ENCODE peak calls at places on chromosomes 11 and 22, in ten cellular contexts. T, V, A, S, Y, Q, E, C, N and F are unnamed samples.

GRCh38 chr11:46253258-46254134 is 24.0 kb upstream of the CREB3L1 start:
- DNase-seq in T (no peak), Q (no peak), Y (no peak), C (no peak), N (no peak), E (no peak), A (no peak), V (no peak), S (no peak), F (no peak)

GRCh38 chr22:19816372-19817119 is 38.1 kb downstream of the GNB1L start:
- DNase-seq in Q (no peak), N (no peak), A (no peak), V (no peak), E (no peak), S (no peak), T (no peak), Y (no peak), C (no peak), F (no peak)

GRCh38 chr11:1521382-1522080 is 35.0 kb upstream of the MOB2 start:
- DNase-seq in S (no peak), E (no peak), C (no peak), Q (no peak), N (no peak), A (peak), V (no peak), T (no peak), Y (no peak), F (no peak)

GRCh38 chr22:49344196-49344595 is 483.5 kb downstream of the BRD1 start:
- DNase-seq in N (no peak), Y (no peak), S (no peak), V (no peak), A (no peak), C (no peak), E (no peak), T (peak), Q (no peak), F (no peak)

GRCh38 chr11:68828155-68828931 is 13.4 kb downstream of the CPT1A start:
- DNase-seq in C (no peak), Y (no peak), Q (no peak), N (no peak), V (no peak), A (peak), S (no peak), T (no peak), E (peak), F (no peak)

GRCh38 chr22:35074583-35074982 is 8.6 kb downstream of the ISX start:
- DNase-seq in E (no peak), N (no peak), S (no peak), C (no peak), A (no peak), V (no peak), Y (no peak), Q (no peak), T (no peak), F (no peak)

GRCh38 chr11:64874308-64874707 is 4.1 kb downstream of the EHD1 start:
- DNase-seq in Q (no peak), V (no peak), C (no peak), Y (no peak), A (peak), N (no peak), T (no peak), E (no peak), S (no peak), F (no peak)

GRCh38 chr11:61955416-61956135 is 5.4 kb downstream of the BEST1 start:
- DNase-seq in Y (no peak), A (peak), N (no peak), V (no peak), C (peak), Q (no peak), E (no peak), S (no peak), T (no peak), F (no peak)

GRCh38 chr11:15972838-15973237 is 383.5 kb downstream of the SOX6 start:
- DNase-seq in E (no peak), N (no peak), T (no peak), Y (no peak), V (no peak), S (no peak), A (no peak), Q (no peak), C (no peak), F (no peak)

GRCh38 chr22:37696657-37697539 is at the start of gene TRIOBP:
- DNase-seq in Q (peak), E (peak), V (peak), S (peak), C (peak), N (peak), Y (peak), T (peak), A (peak), F (peak)

GRCh38 chr22:36443198-36443770 is 38.2 kb downstream of the TXN2 start:
- DNase-seq in T (no peak), S (no peak), V (no peak), Q (no peak), N (no peak), Y (no peak), C (peak), A (no peak), E (no peak), F (peak)

GRCh38 chr22:36363378-36363931 is 24.3 kb downstream of the MYH9 start:
- DNase-seq in A (no peak), E (no peak), C (no peak), T (no peak), N (no peak), V (no peak), S (no peak), Y (no peak), Q (no peak), F (no peak)

GRCh38 chr11:118646393-118646792 is 33.1 kb downstream of the TREH start:
- DNase-seq in S (peak), C (no peak), N (no peak), V (no peak), A (peak), Q (no peak), T (no peak), Y (no peak), E (no peak), F (no peak)

GRCh38 chr11:79262221-79262620 is 178.6 kb downstream of the TENM4 start:
- DNase-seq in Y (no peak), E (no peak), A (no peak), N (no peak), C (peak), Q (no peak), V (no peak), S (no peak), T (no peak), F (peak)

GRCh38 chr22:40463017-40463631 is 92.7 kb downstream of the SGSM3 start:
- DNase-seq in T (no peak), V (no peak), Y (no peak), Q (no peak), E (no peak), S (no peak), A (peak), N (no peak), C (no peak), F (no peak)

GRCh38 chr11:119478711-119479285 is 55.8 kb upstream of the THY1 start:
- DNase-seq in T (no peak), E (no peak), Q (no peak), S (no peak), Y (no peak), A (no peak), C (no peak), V (no peak), N (no peak), F (no peak)

GRCh38 chr22:22097727-22098228 is 115.2 kb upstream of the TOP3B start:
- DNase-seq in Y (no peak), A (no peak), V (no peak), T (no peak), C (no peak), Q (no peak), S (no peak), N (no peak), E (no peak), F (no peak)

GRCh38 chr22:22103078-22103593 is 120.5 kb upstream of the TOP3B start:
- DNase-seq in V (no peak), Q (no peak), T (no peak), N (peak), E (no peak), C (no peak), S (no peak), A (no peak), Y (peak), F (no peak)

GRCh38 chr22:22098457-22099193 is 116.0 kb upstream of the TOP3B start:
- DNase-seq in E (no peak), S (no peak), T (no peak), A (no peak), N (no peak), Q (no peak), Y (no peak), C (no peak), V (no peak), F (no peak)

GRCh38 chr22:22099194-22099486 is 116.6 kb upstream of the TOP3B start:
- DNase-seq in S (no peak), N (no peak), E (no peak), Q (no peak), A (no peak), T (no peak), Y (no peak), V (no peak), C (no peak), F (no peak)

DNA sequence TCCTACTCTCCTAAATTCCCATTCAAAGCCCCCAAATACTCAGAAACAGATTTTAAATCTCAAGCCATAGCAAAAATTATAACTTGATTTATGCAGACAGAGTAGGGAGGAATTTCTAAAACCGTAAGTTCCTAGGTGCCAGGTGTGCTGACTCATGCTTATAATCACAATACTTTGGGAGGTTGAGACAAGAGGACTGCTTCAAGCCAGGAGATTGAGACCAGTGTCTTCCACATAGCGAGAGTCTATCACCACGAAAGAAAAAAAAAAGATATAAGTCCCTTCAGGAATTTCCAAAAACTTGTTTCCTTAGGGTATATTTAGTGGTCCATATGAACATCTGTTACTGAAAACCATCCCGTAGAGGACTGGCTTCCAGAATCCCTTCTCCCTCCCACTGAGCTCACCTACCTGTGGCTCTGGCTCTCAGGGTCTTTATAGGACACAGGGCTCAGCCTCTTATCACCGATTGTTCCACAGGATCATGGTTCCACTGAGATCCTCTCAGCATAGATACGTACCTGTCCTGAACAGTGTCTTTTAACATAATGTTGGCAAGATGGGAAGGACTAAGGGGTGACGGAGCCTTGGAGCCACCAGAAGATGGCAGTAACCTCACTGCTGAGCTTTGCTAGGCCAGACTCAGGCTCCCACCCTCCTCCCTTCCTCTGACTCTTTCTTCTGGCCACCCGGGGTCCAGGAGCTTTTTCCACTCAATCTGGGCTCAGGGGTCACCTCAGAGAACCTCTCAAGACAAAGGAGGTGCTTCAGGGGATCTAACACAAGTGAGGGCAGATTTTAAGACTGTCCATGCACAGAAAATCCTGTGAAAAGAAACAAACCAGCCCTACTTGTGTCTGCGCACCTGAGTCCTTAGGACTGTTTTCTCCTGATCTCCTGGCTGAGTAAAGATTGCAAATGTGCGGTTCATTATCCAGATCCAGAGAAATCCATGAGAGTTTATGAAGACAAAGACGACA is 117.5 kb upstream of the TOP3B start:
- DNase-seq in A (no peak), Y (no peak), S (no peak), N (no peak), V (no peak), T (no peak), E (no peak), Q (no peak), C (no peak), F (peak)
- TF ChIP-seq CTCF in A (peak), Y (no peak), S (no peak), N (peak), V (no peak), T (no peak), E (no peak), Q (no peak), C (peak), F (peak)

DNA sequence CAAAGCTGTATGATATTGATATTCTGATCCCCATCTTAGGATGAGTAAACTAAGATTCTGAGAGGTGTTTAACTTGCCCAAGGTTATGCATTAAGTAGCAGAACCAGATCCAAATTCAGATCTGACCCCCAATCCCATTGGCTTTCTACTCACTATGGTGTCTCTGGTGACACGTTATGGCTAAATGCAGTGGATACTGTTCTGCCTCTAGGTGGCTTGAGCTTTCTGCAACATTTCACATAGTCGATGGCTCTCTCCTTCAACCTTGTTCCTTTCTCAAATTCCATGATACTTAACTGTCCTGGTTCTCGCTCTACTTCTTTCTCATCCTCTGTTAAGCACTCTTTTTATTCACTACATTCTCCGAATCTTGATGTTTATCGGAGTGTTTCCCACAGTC is 9.4 kb downstream of the C11orf97 start:
- DNase-seq in C (peak), Q (no peak), S (no peak), T (no peak), Y (peak), E (no peak), A (no peak), V (no peak), N (no peak), F (peak)
- TF ChIP-seq CTCF in C (peak), Q (no peak), S (no peak), T (no peak), Y (no peak), E (no peak), A (no peak), V (peak), N (peak), F (peak)

GRCh38 chr11:73403541-73403940 is 27.3 kb downstream of the RELT start:
- DNase-seq in C (no peak), T (no peak), A (no peak), S (no peak), E (no peak), V (no peak), Q (no peak), N (no peak), Y (no peak), F (no peak)

GRCh38 chr11:73401217-73401923 is 25.2 kb downstream of the RELT start:
- DNase-seq in E (no peak), Y (no peak), A (no peak), Q (no peak), S (no peak), V (no peak), T (no peak), C (no peak), N (no peak), F (peak)

GRCh38 chr11:73404048-73404447 is 27.8 kb downstream of the RELT start:
- DNase-seq in C (peak), N (peak), T (peak), A (peak), E (peak), Q (peak), S (peak), Y (peak), V (peak), F (peak)

GRCh38 chr11:73401924-73402833 is 26.0 kb downstream of the RELT start:
- DNase-seq in T (no peak), Q (no peak), A (no peak), E (no peak), S (no peak), Y (no peak), V (no peak), N (no peak), C (no peak), F (no peak)

DNA sequence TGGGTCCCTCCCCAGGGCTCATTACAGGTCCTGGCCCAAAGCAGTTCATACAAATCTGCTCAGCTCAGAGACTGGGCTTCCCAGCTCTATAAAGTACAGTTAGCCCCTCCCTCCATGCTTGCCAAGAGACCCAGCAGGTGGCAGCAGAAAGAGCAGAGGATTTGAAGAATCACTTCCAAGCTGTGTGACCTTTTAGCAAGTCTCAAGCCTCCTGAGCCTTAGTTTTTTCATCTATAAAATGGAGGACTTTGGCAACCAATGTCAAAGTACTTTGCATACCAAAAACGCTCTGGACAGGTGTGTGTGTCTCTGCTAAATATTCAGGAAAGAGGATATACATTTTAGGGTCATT is 26.6 kb downstream of the RELT start:
- DNase-seq in V (no peak), A (no peak), N (no peak), S (no peak), T (no peak), Y (no peak), Q (no peak), C (no peak), E (no peak), F (no peak)
- TF ChIP-seq CTCF in V (peak), A (peak), N (peak), S (no peak), T (no peak), Y (peak), Q (no peak), C (peak), E (no peak), F (no peak)

GRCh38 chr11:18536195-18536594 is 9.5 kb upstream of the TSG101 start:
- DNase-seq in Q (no peak), T (no peak), C (no peak), N (no peak), A (no peak), V (no peak), E (no peak), Y (no peak), S (no peak), F (no peak)

DNA sequence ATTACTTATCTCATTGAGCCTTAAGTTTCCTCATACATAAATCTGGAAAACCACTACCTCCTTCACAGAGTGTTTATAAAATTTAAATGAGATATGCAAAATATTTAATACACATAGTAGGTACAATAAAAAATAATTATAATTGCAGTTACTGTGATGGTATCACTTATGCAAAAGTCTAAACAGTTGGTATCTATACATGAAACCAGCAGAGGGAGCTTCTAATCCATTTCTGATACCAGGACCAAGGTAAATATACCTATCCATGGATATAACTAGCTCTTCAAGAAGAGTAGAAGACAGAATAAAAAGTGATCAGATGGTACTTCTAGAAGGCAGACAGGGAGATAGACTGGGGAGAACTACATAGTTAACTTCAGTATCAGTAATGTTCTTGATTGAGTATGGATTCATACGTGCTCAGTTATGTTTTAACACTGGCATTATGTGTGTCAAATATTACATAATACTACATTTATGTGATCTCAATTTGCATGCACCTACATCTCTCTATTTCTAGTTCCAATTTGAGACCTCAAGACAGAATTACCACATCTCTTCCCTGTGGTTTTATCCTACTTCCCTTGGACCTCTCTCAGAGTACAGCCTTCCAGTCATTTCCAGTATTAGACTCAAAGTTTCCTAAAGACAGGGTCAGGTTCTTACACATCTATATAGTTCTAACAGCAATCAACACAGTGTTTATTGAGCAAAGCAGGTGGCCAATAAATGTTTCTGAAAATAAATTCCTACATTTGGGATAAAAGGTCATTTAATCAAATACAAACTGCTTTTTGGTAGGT is 13.7 kb upstream of the TSG101 start:
- DNase-seq in N (no peak), Q (no peak), A (no peak), E (no peak), C (no peak), S (no peak), T (no peak), Y (no peak), V (no peak), F (peak)
- TF ChIP-seq CTCF in N (peak), Q (no peak), A (peak), E (no peak), C (peak), S (no peak), T (no peak), Y (peak), V (peak), F (peak)